ENCODE peak calls at places on chromosome 14, in nine cellular contexts. W, N, I, B, P, Z, H, M and O are unnamed samples.

GRCh38 chr14:76201162-76201561 is 49.4 kb downstream of the GPATCH2L start:
- DNase-seq in N (no peak), P (no peak), W (no peak), B (no peak), M (no peak), H (no peak), Z (peak; percentile 21), I (no peak), O (no peak)

GRCh38 chr14:103519043-103519836 is 3.4 kb downstream of the CKB start:
- DNase-seq in H (no peak), I (peak; percentile 45), W (no peak), B (no peak), Z (no peak), M (no peak), N (no peak), P (peak; percentile 37), O (no peak)

GRCh38 chr14:99425272-99425681 is 55.4 kb downstream of the SETD3 start:
- DNase-seq in W (peak; percentile 65), H (no peak), N (no peak), B (no peak), Z (no peak), M (no peak), I (no peak), P (peak; percentile 47), O (no peak)

GRCh38 chr14:89185919-89186849 is 230.8 kb downstream of the FOXN3 start:
- DNase-seq in M (peak; percentile 17), B (no peak), W (peak; percentile 69), H (no peak), I (no peak), Z (peak; percentile 50), P (no peak), N (no peak), O (no peak)

GRCh38 chr14:88439088-88439487 is 53.6 kb downstream of the SPATA7 start:
- DNase-seq in M (no peak), B (no peak), H (no peak), I (no peak), N (no peak), W (no peak), Z (no peak), P (no peak), O (no peak)

GRCh38 chr14:100246809-100247428 is 8.0 kb downstream of the YY1 start:
- DNase-seq in I (no peak), P (no peak), W (no peak), Z (no peak), M (no peak), B (no peak), N (no peak), H (no peak), O (peak; percentile 55)

GRCh38 chr14:90941705-90942104 is 118.7 kb downstream of the RPS6KA5 start:
- DNase-seq in Z (no peak), H (no peak), B (no peak), N (no peak), P (no peak), M (no peak), W (no peak), I (no peak), O (no peak)

GRCh38 chr14:36430662-36431084 is 89.4 kb downstream of the NKX2-1 start:
- DNase-seq in W (no peak), B (no peak), Z (no peak), N (no peak), H (no peak), I (no peak), M (no peak), P (no peak), O (no peak)

GRCh38 chr14:76337619-76338545 is 38.1 kb upstream of the ESRRB start:
- DNase-seq in B (no peak), M (no peak), W (no peak), Z (no peak), H (peak; percentile 38), N (no peak), I (no peak), P (no peak), O (no peak)

GRCh38 chr14:94048676-94049624 is 22.8 kb downstream of the OTUB2 start:
- DNase-seq in N (no peak), W (no peak), Z (no peak), H (no peak), B (no peak), M (no peak), P (no peak), I (no peak), O (no peak)

GRCh38 chr14:99183716-99184115 is 88.3 kb downstream of the BCL11B start:
- DNase-seq in N (no peak), W (no peak), B (no peak), I (no peak), P (no peak), Z (no peak), M (no peak), H (no peak), O (no peak)